ENCODE peak calls at places on chromosome 6, in nine cellular contexts. One of them, this sample, is unnamed.

GRCh38 chr6:123635144-123635543 is 1.6 kb downstream of the TRDN start:
- DNase-seq in substantia nigra: no peak
- DNase-seq in tibial nerve: no peak
- DNase-seq in Daoy: no peak
- DNase-seq in activated naive CD4-positive, alpha-beta T cell: no peak
- DNase-seq in T1000: no peak
- DNase-seq in islet precursor cell: no peak
- DNase-seq in stimulated activated CD4-positive, alpha-beta T cell treated with anti-CD3 and anti-CD28 coated beads, Interleukin-15, amount 100 ng/mL, for 1 hour: no peak
- DNase-seq in kidney epithelial cell: no peak
- DNase-seq in this sample: no peak

GRCh38 chr6:108029226-108029921 is 45.2 kb downstream of the OSTM1 start:
- DNase-seq in substantia nigra: no peak
- DNase-seq in tibial nerve: no peak
- DNase-seq in activated naive CD4-positive, alpha-beta T cell: no peak
- DNase-seq in Daoy: no peak
- DNase-seq in kidney epithelial cell: no peak
- DNase-seq in islet precursor cell: no peak
- DNase-seq in stimulated activated CD4-positive, alpha-beta T cell treated with anti-CD3 and anti-CD28 coated beads, Interleukin-15, amount 100 ng/mL, for 1 hour: no peak
- DNase-seq in T1000: no peak
- DNase-seq in this sample: no peak

GRCh38 chr6:40587240-40588069 is at the start of gene LRFN2:
- DNase-seq in T1000: no peak
- DNase-seq in islet precursor cell: peak
- DNase-seq in substantia nigra: peak
- DNase-seq in tibial nerve: peak
- DNase-seq in activated naive CD4-positive, alpha-beta T cell: peak
- DNase-seq in kidney epithelial cell: no peak
- DNase-seq in Daoy: peak
- DNase-seq in stimulated activated CD4-positive, alpha-beta T cell treated with anti-CD3 and anti-CD28 coated beads, Interleukin-15, amount 100 ng/mL, for 1 hour: peak
- DNase-seq in this sample: peak

GRCh38 chr6:70310063-70310694 is 7.3 kb upstream of the COL9A1 start:
- DNase-seq in T1000: no peak
- DNase-seq in stimulated activated CD4-positive, alpha-beta T cell treated with anti-CD3 and anti-CD28 coated beads, Interleukin-15, amount 100 ng/mL, for 1 hour: no peak
- DNase-seq in tibial nerve: no peak
- DNase-seq in kidney epithelial cell: peak
- DNase-seq in islet precursor cell: no peak
- DNase-seq in activated naive CD4-positive, alpha-beta T cell: no peak
- DNase-seq in substantia nigra: no peak
- DNase-seq in Daoy: peak
- DNase-seq in this sample: peak

GRCh38 chr6:136598048-136598447 is 47.8 kb upstream of the MAP7 start:
- DNase-seq in islet precursor cell: no peak
- DNase-seq in tibial nerve: no peak
- DNase-seq in stimulated activated CD4-positive, alpha-beta T cell treated with anti-CD3 and anti-CD28 coated beads, Interleukin-15, amount 100 ng/mL, for 1 hour: no peak
- DNase-seq in T1000: no peak
- DNase-seq in Daoy: no peak
- DNase-seq in activated naive CD4-positive, alpha-beta T cell: no peak
- DNase-seq in substantia nigra: no peak
- DNase-seq in kidney epithelial cell: no peak
- DNase-seq in this sample: no peak

GRCh38 chr6:152450519-152450918 is 186.6 kb downstream of the SYNE1 start:
- DNase-seq in kidney epithelial cell: no peak
- DNase-seq in tibial nerve: no peak
- DNase-seq in Daoy: no peak
- DNase-seq in T1000: no peak
- DNase-seq in islet precursor cell: no peak
- DNase-seq in stimulated activated CD4-positive, alpha-beta T cell treated with anti-CD3 and anti-CD28 coated beads, Interleukin-15, amount 100 ng/mL, for 1 hour: no peak
- DNase-seq in activated naive CD4-positive, alpha-beta T cell: no peak
- DNase-seq in substantia nigra: no peak
- DNase-seq in this sample: no peak

GRCh38 chr6:7561153-7561964 is 19.9 kb downstream of the DSP start:
- DNase-seq in kidney epithelial cell: peak
- DNase-seq in substantia nigra: no peak
- DNase-seq in tibial nerve: no peak
- DNase-seq in T1000: no peak
- DNase-seq in Daoy: no peak
- DNase-seq in stimulated activated CD4-positive, alpha-beta T cell treated with anti-CD3 and anti-CD28 coated beads, Interleukin-15, amount 100 ng/mL, for 1 hour: no peak
- DNase-seq in islet precursor cell: peak
- DNase-seq in activated naive CD4-positive, alpha-beta T cell: no peak
- DNase-seq in this sample: no peak

GRCh38 chr6:132813173-132813856 is 1.1 kb upstream of the RPS12 start:
- DNase-seq in activated naive CD4-positive, alpha-beta T cell: no peak
- DNase-seq in islet precursor cell: peak
- DNase-seq in tibial nerve: no peak
- DNase-seq in substantia nigra: peak
- DNase-seq in kidney epithelial cell: no peak
- DNase-seq in Daoy: peak
- DNase-seq in T1000: no peak
- DNase-seq in stimulated activated CD4-positive, alpha-beta T cell treated with anti-CD3 and anti-CD28 coated beads, Interleukin-15, amount 100 ng/mL, for 1 hour: no peak
- DNase-seq in this sample: peak

GRCh38 chr6:24918641-24919403 is 16.9 kb downstream of the RIPOR2 start:
- DNase-seq in substantia nigra: no peak
- DNase-seq in islet precursor cell: peak
- DNase-seq in tibial nerve: no peak
- DNase-seq in stimulated activated CD4-positive, alpha-beta T cell treated with anti-CD3 and anti-CD28 coated beads, Interleukin-15, amount 100 ng/mL, for 1 hour: no peak
- DNase-seq in Daoy: no peak
- DNase-seq in kidney epithelial cell: no peak
- DNase-seq in T1000: no peak
- DNase-seq in activated naive CD4-positive, alpha-beta T cell: no peak
- DNase-seq in this sample: no peak

GRCh38 chr6:123575218-123575617 is 61.5 kb downstream of the TRDN start:
- DNase-seq in tibial nerve: no peak
- DNase-seq in T1000: no peak
- DNase-seq in islet precursor cell: no peak
- DNase-seq in stimulated activated CD4-positive, alpha-beta T cell treated with anti-CD3 and anti-CD28 coated beads, Interleukin-15, amount 100 ng/mL, for 1 hour: no peak
- DNase-seq in kidney epithelial cell: no peak
- DNase-seq in activated naive CD4-positive, alpha-beta T cell: no peak
- DNase-seq in substantia nigra: no peak
- DNase-seq in Daoy: no peak
- DNase-seq in this sample: no peak

GRCh38 chr6:145815875-145816274 is 1.3 kb upstream of the FBXO30 start:
- DNase-seq in tibial nerve: no peak
- DNase-seq in stimulated activated CD4-positive, alpha-beta T cell treated with anti-CD3 and anti-CD28 coated beads, Interleukin-15, amount 100 ng/mL, for 1 hour: no peak
- DNase-seq in islet precursor cell: no peak
- DNase-seq in kidney epithelial cell: no peak
- DNase-seq in activated naive CD4-positive, alpha-beta T cell: no peak
- DNase-seq in Daoy: peak
- DNase-seq in substantia nigra: no peak
- DNase-seq in T1000: no peak
- DNase-seq in this sample: no peak

GRCh38 chr6:170031684-170032121 is 259.2 kb downstream of the DLL1 start:
- DNase-seq in islet precursor cell: peak
- DNase-seq in activated naive CD4-positive, alpha-beta T cell: no peak
- DNase-seq in stimulated activated CD4-positive, alpha-beta T cell treated with anti-CD3 and anti-CD28 coated beads, Interleukin-15, amount 100 ng/mL, for 1 hour: no peak
- DNase-seq in T1000: no peak
- DNase-seq in Daoy: no peak
- DNase-seq in substantia nigra: no peak
- DNase-seq in kidney epithelial cell: no peak
- DNase-seq in tibial nerve: no peak
- DNase-seq in this sample: no peak

GRCh38 chr6:134347916-134348805 is 30.2 kb upstream of the SGK1 start:
- DNase-seq in Daoy: peak
- DNase-seq in substantia nigra: no peak
- DNase-seq in stimulated activated CD4-positive, alpha-beta T cell treated with anti-CD3 and anti-CD28 coated beads, Interleukin-15, amount 100 ng/mL, for 1 hour: no peak
- DNase-seq in activated naive CD4-positive, alpha-beta T cell: no peak
- DNase-seq in islet precursor cell: peak
- DNase-seq in tibial nerve: peak
- DNase-seq in T1000: peak
- DNase-seq in kidney epithelial cell: no peak
- DNase-seq in this sample: no peak

GRCh38 chr6:76166297-76166696 is 93.8 kb upstream of the IMPG1 start:
- DNase-seq in substantia nigra: no peak
- DNase-seq in tibial nerve: no peak
- DNase-seq in stimulated activated CD4-positive, alpha-beta T cell treated with anti-CD3 and anti-CD28 coated beads, Interleukin-15, amount 100 ng/mL, for 1 hour: no peak
- DNase-seq in islet precursor cell: no peak
- DNase-seq in activated naive CD4-positive, alpha-beta T cell: no peak
- DNase-seq in kidney epithelial cell: no peak
- DNase-seq in Daoy: no peak
- DNase-seq in T1000: no peak
- DNase-seq in this sample: no peak

GRCh38 chr6:36914227-36914794 is 28.6 kb downstream of the C6orf89 start:
- DNase-seq in kidney epithelial cell: peak
- DNase-seq in tibial nerve: no peak
- DNase-seq in stimulated activated CD4-positive, alpha-beta T cell treated with anti-CD3 and anti-CD28 coated beads, Interleukin-15, amount 100 ng/mL, for 1 hour: peak
- DNase-seq in substantia nigra: no peak
- DNase-seq in Daoy: peak
- DNase-seq in islet precursor cell: peak
- DNase-seq in activated naive CD4-positive, alpha-beta T cell: no peak
- DNase-seq in T1000: no peak
- DNase-seq in this sample: no peak

GRCh38 chr6:144528605-144529425 is 243.7 kb downstream of the UTRN start:
- DNase-seq in substantia nigra: no peak
- DNase-seq in T1000: no peak
- DNase-seq in kidney epithelial cell: peak
- DNase-seq in islet precursor cell: peak
- DNase-seq in Daoy: peak
- DNase-seq in tibial nerve: no peak
- DNase-seq in stimulated activated CD4-positive, alpha-beta T cell treated with anti-CD3 and anti-CD28 coated beads, Interleukin-15, amount 100 ng/mL, for 1 hour: no peak
- DNase-seq in activated naive CD4-positive, alpha-beta T cell: no peak
- DNase-seq in this sample: no peak

GRCh38 chr6:93412452-93412851 is 6.9 kb downstream of the EPHA7 start:
- DNase-seq in activated naive CD4-positive, alpha-beta T cell: no peak
- DNase-seq in tibial nerve: no peak
- DNase-seq in islet precursor cell: no peak
- DNase-seq in substantia nigra: no peak
- DNase-seq in kidney epithelial cell: no peak
- DNase-seq in Daoy: no peak
- DNase-seq in stimulated activated CD4-positive, alpha-beta T cell treated with anti-CD3 and anti-CD28 coated beads, Interleukin-15, amount 100 ng/mL, for 1 hour: no peak
- DNase-seq in T1000: no peak
- DNase-seq in this sample: no peak

GRCh38 chr6:134680433-134680832 is 269.5 kb downstream of the ALDH8A1 start:
- DNase-seq in substantia nigra: no peak
- DNase-seq in activated naive CD4-positive, alpha-beta T cell: no peak
- DNase-seq in T1000: no peak
- DNase-seq in stimulated activated CD4-positive, alpha-beta T cell treated with anti-CD3 and anti-CD28 coated beads, Interleukin-15, amount 100 ng/mL, for 1 hour: no peak
- DNase-seq in islet precursor cell: no peak
- DNase-seq in kidney epithelial cell: no peak
- DNase-seq in tibial nerve: no peak
- DNase-seq in Daoy: no peak
- DNase-seq in this sample: no peak

GRCh38 chr6:170279426-170279825 is 11.5 kb downstream of the DLL1 start:
- DNase-seq in islet precursor cell: no peak
- DNase-seq in tibial nerve: no peak
- DNase-seq in activated naive CD4-positive, alpha-beta T cell: no peak
- DNase-seq in substantia nigra: no peak
- DNase-seq in stimulated activated CD4-positive, alpha-beta T cell treated with anti-CD3 and anti-CD28 coated beads, Interleukin-15, amount 100 ng/mL, for 1 hour: no peak
- DNase-seq in kidney epithelial cell: no peak
- DNase-seq in T1000: no peak
- DNase-seq in Daoy: no peak
- DNase-seq in this sample: no peak

GRCh38 chr6:154682633-154683125 is 50.5 kb upstream of the SCAF8 start:
- DNase-seq in substantia nigra: no peak
- DNase-seq in activated naive CD4-positive, alpha-beta T cell: no peak
- DNase-seq in stimulated activated CD4-positive, alpha-beta T cell treated with anti-CD3 and anti-CD28 coated beads, Interleukin-15, amount 100 ng/mL, for 1 hour: no peak
- DNase-seq in islet precursor cell: no peak
- DNase-seq in T1000: no peak
- DNase-seq in kidney epithelial cell: no peak
- DNase-seq in Daoy: no peak
- DNase-seq in tibial nerve: no peak
- DNase-seq in this sample: no peak

GRCh38 chr6:107821591-107821990 is 2.5 kb downstream of the SCML4 start:
- DNase-seq in kidney epithelial cell: no peak
- DNase-seq in T1000: no peak
- DNase-seq in stimulated activated CD4-positive, alpha-beta T cell treated with anti-CD3 and anti-CD28 coated beads, Interleukin-15, amount 100 ng/mL, for 1 hour: no peak
- DNase-seq in Daoy: no peak
- DNase-seq in islet precursor cell: no peak
- DNase-seq in substantia nigra: no peak
- DNase-seq in activated naive CD4-positive, alpha-beta T cell: no peak
- DNase-seq in tibial nerve: no peak
- DNase-seq in this sample: no peak

GRCh38 chr6:144286503-144287393 is 1.6 kb downstream of the UTRN start:
- DNase-seq in substantia nigra: no peak
- DNase-seq in Daoy: peak
- DNase-seq in kidney epithelial cell: no peak
- DNase-seq in activated naive CD4-positive, alpha-beta T cell: no peak
- DNase-seq in stimulated activated CD4-positive, alpha-beta T cell treated with anti-CD3 and anti-CD28 coated beads, Interleukin-15, amount 100 ng/mL, for 1 hour: no peak
- DNase-seq in tibial nerve: peak
- DNase-seq in islet precursor cell: peak
- DNase-seq in T1000: peak
- DNase-seq in this sample: no peak

GRCh38 chr6:137051790-137052472 is 7.2 kb upstream of the IL20RA start:
- DNase-seq in T1000: no peak
- DNase-seq in stimulated activated CD4-positive, alpha-beta T cell treated with anti-CD3 and anti-CD28 coated beads, Interleukin-15, amount 100 ng/mL, for 1 hour: no peak
- DNase-seq in activated naive CD4-positive, alpha-beta T cell: no peak
- DNase-seq in tibial nerve: no peak
- DNase-seq in islet precursor cell: no peak
- DNase-seq in Daoy: no peak
- DNase-seq in kidney epithelial cell: no peak
- DNase-seq in substantia nigra: no peak
- DNase-seq in this sample: no peak

GRCh38 chr6:107616776-107617175 is 126.9 kb downstream of the SOBP start:
- DNase-seq in substantia nigra: no peak
- DNase-seq in T1000: no peak
- DNase-seq in stimulated activated CD4-positive, alpha-beta T cell treated with anti-CD3 and anti-CD28 coated beads, Interleukin-15, amount 100 ng/mL, for 1 hour: no peak
- DNase-seq in kidney epithelial cell: no peak
- DNase-seq in Daoy: no peak
- DNase-seq in tibial nerve: no peak
- DNase-seq in islet precursor cell: peak
- DNase-seq in activated naive CD4-positive, alpha-beta T cell: no peak
- DNase-seq in this sample: no peak

GRCh38 chr6:168148231-168148849 is 69.3 kb upstream of the FRMD1 start:
- DNase-seq in Daoy: no peak
- DNase-seq in tibial nerve: no peak
- DNase-seq in activated naive CD4-positive, alpha-beta T cell: no peak
- DNase-seq in substantia nigra: no peak
- DNase-seq in kidney epithelial cell: no peak
- DNase-seq in islet precursor cell: peak
- DNase-seq in stimulated activated CD4-positive, alpha-beta T cell treated with anti-CD3 and anti-CD28 coated beads, Interleukin-15, amount 100 ng/mL, for 1 hour: no peak
- DNase-seq in T1000: no peak
- DNase-seq in this sample: no peak

GRCh38 chr6:41546475-41546865 is 289 bp downstream of the FOXP4 start:
- DNase-seq in substantia nigra: no peak
- DNase-seq in islet precursor cell: no peak
- DNase-seq in kidney epithelial cell: no peak
- DNase-seq in stimulated activated CD4-positive, alpha-beta T cell treated with anti-CD3 and anti-CD28 coated beads, Interleukin-15, amount 100 ng/mL, for 1 hour: no peak
- DNase-seq in Daoy: no peak
- DNase-seq in tibial nerve: no peak
- DNase-seq in T1000: no peak
- DNase-seq in activated naive CD4-positive, alpha-beta T cell: no peak
- DNase-seq in this sample: peak

GRCh38 chr6:139961190-139961589 is 586.7 kb upstream of the CITED2 start:
- DNase-seq in activated naive CD4-positive, alpha-beta T cell: no peak
- DNase-seq in stimulated activated CD4-positive, alpha-beta T cell treated with anti-CD3 and anti-CD28 coated beads, Interleukin-15, amount 100 ng/mL, for 1 hour: no peak
- DNase-seq in T1000: no peak
- DNase-seq in substantia nigra: no peak
- DNase-seq in Daoy: no peak
- DNase-seq in islet precursor cell: no peak
- DNase-seq in tibial nerve: no peak
- DNase-seq in kidney epithelial cell: no peak
- DNase-seq in this sample: no peak

GRCh38 chr6:82246802-82247633 is 526 bp downstream of the IBTK start:
- DNase-seq in T1000: peak
- DNase-seq in Daoy: peak
- DNase-seq in islet precursor cell: peak
- DNase-seq in activated naive CD4-positive, alpha-beta T cell: no peak
- DNase-seq in kidney epithelial cell: peak
- DNase-seq in stimulated activated CD4-positive, alpha-beta T cell treated with anti-CD3 and anti-CD28 coated beads, Interleukin-15, amount 100 ng/mL, for 1 hour: peak
- DNase-seq in tibial nerve: no peak
- DNase-seq in substantia nigra: peak
- DNase-seq in this sample: peak

GRCh38 chr6:149147191-149147590 is 170.3 kb upstream of the TAB2 start:
- DNase-seq in stimulated activated CD4-positive, alpha-beta T cell treated with anti-CD3 and anti-CD28 coated beads, Interleukin-15, amount 100 ng/mL, for 1 hour: no peak
- DNase-seq in T1000: no peak
- DNase-seq in activated naive CD4-positive, alpha-beta T cell: no peak
- DNase-seq in kidney epithelial cell: no peak
- DNase-seq in islet precursor cell: no peak
- DNase-seq in Daoy: no peak
- DNase-seq in tibial nerve: no peak
- DNase-seq in substantia nigra: no peak
- DNase-seq in this sample: no peak

GRCh38 chr6:44712353-44713147 is 325.0 kb downstream of the CDC5L start:
- DNase-seq in tibial nerve: no peak
- DNase-seq in Daoy: no peak
- DNase-seq in substantia nigra: no peak
- DNase-seq in activated naive CD4-positive, alpha-beta T cell: no peak
- DNase-seq in T1000: no peak
- DNase-seq in kidney epithelial cell: no peak
- DNase-seq in stimulated activated CD4-positive, alpha-beta T cell treated with anti-CD3 and anti-CD28 coated beads, Interleukin-15, amount 100 ng/mL, for 1 hour: no peak
- DNase-seq in islet precursor cell: peak
- DNase-seq in this sample: no peak

GRCh38 chr6:108844632-108845031 is 3.6 kb upstream of the ARMC2 start:
- DNase-seq in T1000: no peak
- DNase-seq in substantia nigra: no peak
- DNase-seq in stimulated activated CD4-positive, alpha-beta T cell treated with anti-CD3 and anti-CD28 coated beads, Interleukin-15, amount 100 ng/mL, for 1 hour: no peak
- DNase-seq in activated naive CD4-positive, alpha-beta T cell: no peak
- DNase-seq in tibial nerve: no peak
- DNase-seq in islet precursor cell: no peak
- DNase-seq in kidney epithelial cell: no peak
- DNase-seq in Daoy: no peak
- DNase-seq in this sample: no peak